ENCODE peak calls at places on chromosomes 11 and 22, in five cellular contexts. H is adrenal gland, N is esophagus muscularis mucosa, Y is IMR-90, C is K562. Q is an unnamed sample.

GRCh38 chr11:120061036-120061760 is 76.7 kb downstream of the TRIM29 start:
- DNase-seq in H (no peak), N (peak), Y (no peak), C (no peak), Q (peak)

GRCh38 chr11:121249039-121249663 is 43.4 kb upstream of the SC5D start:
- DNase-seq in H (no peak), N (no peak), Y (peak), C (peak), Q (no peak)

GRCh38 chr11:46422588-46422987 is 31.0 kb upstream of the CHRM4 start:
- DNase-seq in H (no peak), N (no peak), Y (peak), C (no peak), Q (no peak)

GRCh38 chr11:37811349-37811748 is 1213.3 kb upstream of the RAG2 start:
- DNase-seq in H (no peak), N (no peak), Y (no peak), C (no peak), Q (no peak)

GRCh38 chr11:10858505-10859360 is 880 bp upstream of the ZBED5 start:
- DNase-seq in H (peak), N (peak), Y (peak), C (peak), Q (no peak)

GRCh38 chr11:67440229-67441081 is 2.8 kb downstream of the CORO1B start:
- DNase-seq in H (no peak), N (no peak), Y (no peak), C (no peak), Q (no peak)

GRCh38 chr11:80417681-80418080 is 976.9 kb upstream of the TENM4 start:
- DNase-seq in H (no peak), N (no peak), Y (no peak), C (no peak), Q (no peak)

GRCh38 chr11:57339305-57339704 is 1.2 kb downstream of the P2RX3 start:
- DNase-seq in H (no peak), N (no peak), Y (no peak), C (no peak), Q (no peak)

GRCh38 chr22:20436309-20437252 is 1.0 kb downstream of the SCARF2 start:
- DNase-seq in H (no peak), N (no peak), Y (peak), C (no peak), Q (no peak)

GRCh38 chr11:58923300-58923788 is 15.9 kb upstream of the GLYATL1 start:
- DNase-seq in H (no peak), N (no peak), Y (peak), C (peak), Q (no peak)

GRCh38 chr11:8658210-8658968 is 24.1 kb downstream of the TRIM66 start:
- DNase-seq in H (no peak), N (no peak), Y (peak), C (no peak), Q (no peak)

GRCh38 chr22:46380581-46380980 is 45.1 kb downstream of the TRMU start:
- DNase-seq in H (no peak), N (no peak), Y (no peak), C (no peak), Q (no peak)

GRCh38 chr11:112172362-112172994 is 2.8 kb upstream of the BCO2 start:
- DNase-seq in H (no peak), N (no peak), Y (peak), C (no peak), Q (no peak)

GRCh38 chr11:21429401-21429800 is 760.0 kb downstream of the NELL1 start:
- DNase-seq in H (no peak), N (no peak), Y (no peak), C (no peak), Q (no peak)

GRCh38 chr11:10622957-10623787 is 54.7 kb upstream of the LYVE1 start:
- DNase-seq in H (peak), N (no peak), Y (no peak), C (no peak), Q (peak)

GRCh38 chr11:119803726-119804294 is 74.8 kb upstream of the NECTIN1 start:
- DNase-seq in H (no peak), N (no peak), Y (no peak), C (no peak), Q (no peak)

GRCh38 chr22:37750596-37751162 is 53.8 kb downstream of the TRIOBP start:
- DNase-seq in H (no peak), N (no peak), Y (no peak), C (no peak), Q (no peak)

GRCh38 chr22:37749831-37750595 is 53.2 kb downstream of the TRIOBP start:
- DNase-seq in H (peak), N (no peak), Y (peak), C (no peak), Q (no peak)

GRCh38 chr22:37751449-37752188 is 54.8 kb downstream of the TRIOBP start:
- DNase-seq in H (no peak), N (no peak), Y (no peak), C (no peak), Q (no peak)

GRCh38 chr22:37752189-37753061 is 55.3 kb upstream of the GCAT start:
- DNase-seq in H (peak), N (peak), Y (peak), C (no peak), Q (no peak)

GRCh38 chr22:37753746-37754145 is 54.0 kb upstream of the GCAT start:
- DNase-seq in H (no peak), N (no peak), Y (peak), C (no peak), Q (no peak)
- H3K27ac ChIP-seq in H (peak), N (peak), Y (no peak), C (no peak), Q (peak)

GRCh38 chr11:65593518-65594414 is 1.8 kb downstream of the KCNK7 start:
- DNase-seq in H (no peak), N (no peak), Y (no peak), C (peak), Q (no peak)
- TF ChIP-seq POLR2A in H (no peak), N (no peak), Y (no peak), C (peak), Q (no peak)

GRCh38 chr11:93212094-93212493 is 14.3 kb upstream of the SLC36A4 start:
- DNase-seq in H (no peak), N (no peak), Y (no peak), C (no peak), Q (no peak)

GRCh38 chr11:93208663-93209270 is 11.0 kb upstream of the SLC36A4 start:
- DNase-seq in H (no peak), N (no peak), Y (no peak), C (no peak), Q (no peak)

GRCh38 chr11:93213622-93214021 is 15.8 kb upstream of the SLC36A4 start:
- DNase-seq in H (no peak), N (no peak), Y (no peak), C (no peak), Q (no peak)

DNA sequence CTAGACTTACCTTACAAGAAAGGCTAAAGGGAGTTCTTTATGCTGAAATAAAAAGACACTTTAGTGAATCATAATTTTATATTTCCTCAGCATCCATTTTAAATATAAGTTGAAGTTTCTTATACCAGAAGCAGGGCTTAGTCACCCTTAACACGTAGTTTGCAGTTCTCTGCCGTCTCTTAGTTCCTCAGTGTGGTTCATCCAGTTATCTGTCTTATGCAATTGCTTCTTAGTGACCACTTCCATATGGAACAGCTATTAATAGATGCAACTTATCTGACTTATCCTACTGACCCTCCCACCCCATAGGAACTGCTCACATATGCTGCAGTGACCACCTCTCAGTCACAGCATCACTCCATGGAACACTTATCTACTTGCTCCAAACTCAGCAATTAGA is 11.7 kb upstream of the SLC36A4 start:
- DNase-seq in H (no peak), N (no peak), Y (no peak), C (no peak), Q (no peak)
- H3K4me3 ChIP-seq in H (no peak), N (no peak), Y (no peak), C (no peak), Q (no peak)

DNA sequence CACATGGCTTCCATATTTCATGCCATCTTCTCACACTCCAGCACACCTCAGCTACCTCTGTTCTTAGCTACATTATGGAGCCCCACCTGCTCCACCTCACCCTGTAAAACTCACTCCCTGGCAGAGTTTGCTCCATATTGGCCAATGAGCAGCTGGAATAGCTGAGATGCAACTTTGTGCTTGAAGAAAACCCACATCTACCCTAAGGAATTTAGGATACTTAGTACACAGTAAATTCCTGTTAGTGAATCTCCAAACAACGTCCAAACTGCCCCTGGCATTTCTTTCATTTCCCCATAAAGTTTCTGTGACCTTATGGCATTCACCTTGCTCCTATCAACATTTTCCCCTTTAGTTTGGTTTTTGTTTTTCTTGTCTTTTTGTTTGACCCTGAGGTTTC is 2.2 kb upstream of the VWCE start:
- DNase-seq in H (no peak), N (no peak), Y (peak), C (no peak), Q (no peak)
- H3K27ac ChIP-seq in H (no peak), N (peak), Y (peak), C (no peak), Q (peak)

DNA sequence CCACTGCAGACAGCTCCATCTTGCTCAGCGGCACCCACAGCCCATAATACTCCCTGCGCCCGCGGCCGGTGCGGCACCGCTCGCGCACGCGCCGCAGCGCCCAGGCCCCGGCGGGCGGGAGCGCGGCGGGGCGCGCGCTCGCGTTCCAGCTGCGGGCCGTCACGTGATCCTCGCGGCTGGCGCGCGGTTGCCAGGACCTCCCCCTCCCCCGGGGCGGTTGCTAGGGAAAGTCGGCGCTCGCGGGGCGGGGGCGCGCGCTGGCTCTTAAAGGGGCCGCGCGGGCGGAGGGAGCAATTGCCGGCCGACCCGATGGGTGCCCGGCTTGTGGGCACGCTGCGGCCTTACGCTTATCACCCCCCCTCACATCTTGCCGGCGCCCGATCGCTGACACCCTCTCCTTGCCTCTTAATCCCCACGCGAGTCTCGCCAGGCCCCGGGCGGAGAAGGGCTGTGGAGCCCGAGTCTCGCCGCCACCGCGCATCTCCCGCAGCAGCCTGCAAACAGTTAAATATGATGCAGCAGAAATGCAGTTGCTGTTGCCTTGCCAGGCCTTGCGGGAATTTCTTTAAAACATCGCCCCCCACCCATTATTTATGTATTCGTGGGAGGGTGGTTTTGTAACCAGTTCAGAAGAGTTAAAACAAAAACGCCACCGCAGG is at the start of gene CBX6:
- DNase-seq in H (peak), N (peak), Y (peak), C (peak), Q (peak)
- TF ChIP-seq POLR2A in H (no peak), N (no peak), Y (no peak), C (no peak), Q (no peak)

GRCh38 chr22:37562049-37562784 is 1.9 kb downstream of the CDC42EP1 start:
- DNase-seq in H (no peak), N (no peak), Y (no peak), C (no peak), Q (no peak)
- H3K4me3 ChIP-seq in H (no peak), N (peak), Y (peak), C (peak), Q (peak)

GRCh38 chr11:130783322-130783721 is 133.0 kb downstream of the SNX19 start:
- DNase-seq in H (no peak), N (no peak), Y (no peak), C (no peak), Q (no peak)
- H3K27ac ChIP-seq in H (no peak), N (peak), Y (peak), C (no peak), Q (no peak)